ENCODE peak calls at places on chromosomes 2 and 18, in six cellular contexts. U, L, X, K, W and J are unnamed samples.

GRCh38 chr18:70892381-70892780 is 603.5 kb downstream of the SOCS6 start:
- DNase-seq in X (no peak), L (no peak), W (no peak), K (no peak), U (no peak), J (no peak)

GRCh38 chr2:100235098-100235497 is 87.2 kb downstream of the LONRF2 start:
- DNase-seq in K (peak; percentile 14), U (peak; percentile 33), W (no peak), L (no peak), X (peak; percentile 31), J (no peak)

GRCh38 chr2:38740851-38741541 is 10.2 kb downstream of the SRSF7 start:
- DNase-seq in X (peak; percentile 44), L (peak; percentile 40), W (no peak), U (peak; percentile 53), K (no peak), J (no peak)

GRCh38 chr2:106816974-106817373 is 69.0 kb downstream of the ST6GAL2 start:
- DNase-seq in K (no peak), X (no peak), U (no peak), L (no peak), W (no peak), J (no peak)

GRCh38 chr2:160920791-160921303 is 239.4 kb upstream of the TANK start:
- DNase-seq in W (no peak), L (no peak), X (peak; percentile 95), K (no peak), U (peak; percentile 95), J (no peak)

GRCh38 chr18:70044626-70045025 is 97.0 kb upstream of the CD226 start:
- DNase-seq in X (peak; percentile 99), W (no peak), K (no peak), U (peak; percentile 98), L (no peak), J (no peak)

GRCh38 chr2:116117845-116118244 is 1675.4 kb downstream of the DPP10 start:
- DNase-seq in W (no peak), X (no peak), K (no peak), L (no peak), U (no peak), J (no peak)

GRCh38 chr18:32093106-32093511 is 1.4 kb downstream of the RNF138 start:
- DNase-seq in K (peak; percentile 9), L (peak; percentile 50), X (peak; percentile 76), U (peak; percentile 58), W (peak; percentile 77), J (peak; percentile 80)

GRCh38 chr2:71614976-71615768 is 161.8 kb downstream of the DYSF start:
- DNase-seq in L (no peak), K (no peak), U (peak; percentile 8), X (peak; percentile 17), W (peak; percentile 69), J (peak; percentile 35)

GRCh38 chr2:15191801-15192200 is 369.3 kb downstream of the NBAS start:
- DNase-seq in X (no peak), W (no peak), U (no peak), K (no peak), L (no peak), J (no peak)

GRCh38 chr18:52236134-52236533 is 103.9 kb upstream of the DCC start:
- DNase-seq in W (no peak), U (no peak), K (no peak), L (no peak), X (no peak), J (no peak)

GRCh38 chr2:99881901-99882591 is 260.3 kb downstream of the AFF3 start:
- DNase-seq in K (no peak), L (no peak), W (no peak), X (peak; percentile 96), U (peak; percentile 95), J (no peak)

GRCh38 chr2:219388127-219388844 is 574 bp upstream of the DNPEP start:
- DNase-seq in U (peak; percentile 95), X (peak; percentile 97), W (peak; percentile 99), L (peak; percentile 93), K (peak; percentile 100), J (peak; percentile 98)

GRCh38 chr2:215772003-215772402 is 241.3 kb downstream of the MREG start:
- DNase-seq in X (peak; percentile 45), K (no peak), W (no peak), L (no peak), U (peak; percentile 57), J (peak; percentile 55)

GRCh38 chr2:197122821-197123220 is 187.8 kb downstream of the ANKRD44 start:
- DNase-seq in X (peak; percentile 30), L (no peak), U (no peak), W (no peak), K (no peak), J (no peak)

GRCh38 chr2:187500585-187501359 is 52.7 kb upstream of the CALCRL start:
- DNase-seq in U (peak; percentile 84), L (peak; percentile 28), K (no peak), W (no peak), X (peak; percentile 63), J (no peak)

GRCh38 chr2:128746356-128746755 is 427.7 kb upstream of the HS6ST1 start:
- DNase-seq in L (no peak), X (peak; percentile 100), W (no peak), U (peak; percentile 46), K (no peak), J (no peak)

GRCh38 chr2:23926289-23926749 is 604 bp downstream of the ATAD2B start:
- DNase-seq in U (no peak), X (peak; percentile 35), K (no peak), L (peak; percentile 55), W (no peak), J (peak; percentile 79)

GRCh38 chr2:45067859-45068642 is 58.8 kb upstream of the SIX2 start:
- DNase-seq in W (no peak), L (no peak), K (no peak), X (peak; percentile 34), U (no peak), J (peak; percentile 58)

GRCh38 chr2:489838-490237 is 187.4 kb downstream of the TMEM18 start:
- DNase-seq in U (no peak), L (no peak), K (no peak), W (no peak), X (no peak), J (peak; percentile 32)

GRCh38 chr2:77161009-77161408 is 361.2 kb downstream of the LRRTM4 start:
- DNase-seq in L (no peak), W (no peak), X (peak; percentile 66), U (peak; percentile 3), K (no peak), J (no peak)

GRCh38 chr18:45836242-45837215 is 11.1 kb downstream of the SIGLEC15 start:
- DNase-seq in L (peak; percentile 3), U (peak; percentile 33), W (no peak), X (no peak), K (no peak), J (peak; percentile 48)

GRCh38 chr2:50491541-50492114 is 540.3 kb downstream of the NRXN1 start:
- DNase-seq in X (peak; percentile 43), L (peak; percentile 74), K (no peak), W (no peak), U (peak; percentile 44), J (no peak)

GRCh38 chr2:191114403-191114886 is 36.3 kb downstream of the STAT4 start:
- DNase-seq in U (peak; percentile 18), X (peak; percentile 33), W (no peak), L (no peak), K (no peak), J (no peak)

GRCh38 chr2:147364597-147364996 is 480.2 kb upstream of the ACVR2A start:
- DNase-seq in L (peak; percentile 13), W (no peak), U (no peak), X (no peak), K (no peak), J (no peak)

GRCh38 chr2:72781500-72781899 is 44.3 kb downstream of the EXOC6B start:
- DNase-seq in K (no peak), W (no peak), U (no peak), L (no peak), X (peak; percentile 23), J (no peak)

GRCh38 chr18:59549797-59550516 is 147.3 kb downstream of the CCBE1 start:
- DNase-seq in K (no peak), L (no peak), X (no peak), U (no peak), W (no peak), J (no peak)

GRCh38 chr2:184560603-184561002 is 37.7 kb upstream of the ZNF804A start:
- DNase-seq in L (no peak), X (no peak), K (no peak), W (no peak), U (no peak), J (no peak)

GRCh38 chr2:76197842-76198448 is 487.2 kb upstream of the GCFC2 start:
- DNase-seq in K (no peak), W (no peak), X (peak; percentile 70), U (peak; percentile 65), L (peak; percentile 55), J (peak; percentile 73)